ENCODE peak calls at places on chromosomes 4 and X, in eight cellular contexts. T is SK-N-SH, Y is K562, H is breast epithelium, J is HCT116, D is HL-60, C is transverse colon, M is HepG2. R is an unnamed sample. For H3K27me3, the result is how much of the 10 kb centered on the place peaks cover.

GRCh38 chrX:386768-387575 is at the start of gene PPP2R3B:
- DNase-seq in T (peak), Y (peak), H (peak), J (peak), D (peak), C (peak), M (peak), R (peak)

GRCh38 chr4:21469438-21470032 is 479.0 kb downstream of the KCNIP4 start:
- DNase-seq in T (peak), Y (no peak), H (no peak), J (no peak), D (no peak), C (no peak), M (peak), R (no peak)

GRCh38 chr4:57040510-57040909 is 61.8 kb downstream of the POLR2B start:
- DNase-seq in T (no peak), Y (no peak), H (no peak), J (no peak), D (no peak), C (no peak), M (no peak), R (no peak)

GRCh38 chrX:129637217-129638109 is 17.3 kb downstream of the APLN start:
- DNase-seq in T (peak), Y (peak), H (peak), J (peak), D (peak), C (peak), M (peak), R (peak)

GRCh38 chrX:14817559-14817958 is 55.3 kb downstream of the FANCB start:
- DNase-seq in T (no peak), Y (no peak), H (no peak), J (no peak), D (no peak), C (no peak), M (no peak), R (no peak)

GRCh38 chrX:85611926-85612325 is 232.5 kb upstream of the POF1B start:
- DNase-seq in T (peak), Y (peak), H (no peak), J (no peak), D (no peak), C (no peak), M (no peak), R (no peak)

GRCh38 chr4:77152421-77152820 is 4.6 kb upstream of the CCNG2 start:
- DNase-seq in T (no peak), Y (no peak), H (no peak), J (no peak), D (no peak), C (no peak), M (no peak), R (no peak)

GRCh38 chr4:37873383-37873782 is 17.5 kb upstream of the TBC1D1 start:
- DNase-seq in T (no peak), Y (no peak), H (no peak), J (no peak), D (no peak), C (no peak), M (peak), R (no peak)

GRCh38 chr4:62327612-62328297 is 1127.6 kb downstream of the ADGRL3 start:
- DNase-seq in T (no peak), Y (no peak), H (no peak), J (no peak), D (no peak), C (no peak), M (no peak), R (no peak)

GRCh38 chrX:139446832-139447231 is 83.7 kb upstream of the F9 start:
- DNase-seq in T (no peak), Y (no peak), H (no peak), J (no peak), D (no peak), C (no peak), M (no peak), R (no peak)

DNA sequence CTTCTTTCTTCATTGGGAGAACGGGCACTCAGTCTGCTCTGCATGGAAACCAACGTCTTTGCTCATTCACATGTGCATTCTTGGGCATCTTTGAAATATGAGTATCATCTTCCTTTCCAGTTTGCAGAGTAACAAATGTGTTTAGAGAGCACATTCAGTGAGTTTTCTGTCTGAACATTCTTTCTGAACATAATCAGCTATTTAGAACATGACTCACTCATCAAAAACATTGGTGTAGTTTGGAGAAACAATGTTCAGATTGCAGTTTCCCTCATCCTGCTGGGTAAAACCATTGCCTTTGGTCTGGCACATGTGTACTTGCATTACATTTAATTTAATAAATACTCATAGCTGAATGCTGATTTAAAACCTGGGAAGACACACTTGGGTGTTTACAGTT is 81.5 kb upstream of the F9 start:
- DNase-seq in T (no peak), Y (no peak), H (no peak), J (no peak), D (no peak), C (no peak), M (no peak), R (no peak)
- H3K27me3 ChIP-seq in T (under half), Y (under half), H (under half), J (under half), D (under half), C (under half), M (under half), R (under half)

GRCh38 chr4:96036781-96037180 is 196.9 kb downstream of the PDHA2 start:
- DNase-seq in T (no peak), Y (no peak), H (no peak), J (no peak), D (no peak), C (no peak), M (no peak), R (no peak)
- TF ChIP-seq POLR2AphosphoS5 in T (no peak), Y (no peak), H (no peak), J (no peak), D (no peak), C (no peak), M (no peak), R (no peak)

GRCh38 chr4:122691988-122692387 is 40.5 kb upstream of the BBS12 start:
- DNase-seq in T (no peak), Y (peak), H (no peak), J (no peak), D (no peak), C (no peak), M (no peak), R (no peak)

GRCh38 chr4:122686709-122687108 is 45.8 kb upstream of the BBS12 start:
- DNase-seq in T (no peak), Y (no peak), H (no peak), J (no peak), D (no peak), C (no peak), M (no peak), R (no peak)

GRCh38 chr4:122687450-122688121 is 44.9 kb upstream of the BBS12 start:
- DNase-seq in T (no peak), Y (peak), H (no peak), J (no peak), D (no peak), C (no peak), M (no peak), R (peak)

GRCh38 chr4:122689972-122690371 is 42.5 kb upstream of the BBS12 start:
- DNase-seq in T (no peak), Y (no peak), H (no peak), J (no peak), D (no peak), C (no peak), M (no peak), R (no peak)

GRCh38 chr4:122688529-122688928 is 44.0 kb upstream of the BBS12 start:
- DNase-seq in T (no peak), Y (no peak), H (no peak), J (no peak), D (no peak), C (no peak), M (no peak), R (no peak)
- H3K27me3 ChIP-seq in T (under half), Y (under half), H (under half), J (under half), D (under half), C (under half), M (under half), R (under half)

DNA sequence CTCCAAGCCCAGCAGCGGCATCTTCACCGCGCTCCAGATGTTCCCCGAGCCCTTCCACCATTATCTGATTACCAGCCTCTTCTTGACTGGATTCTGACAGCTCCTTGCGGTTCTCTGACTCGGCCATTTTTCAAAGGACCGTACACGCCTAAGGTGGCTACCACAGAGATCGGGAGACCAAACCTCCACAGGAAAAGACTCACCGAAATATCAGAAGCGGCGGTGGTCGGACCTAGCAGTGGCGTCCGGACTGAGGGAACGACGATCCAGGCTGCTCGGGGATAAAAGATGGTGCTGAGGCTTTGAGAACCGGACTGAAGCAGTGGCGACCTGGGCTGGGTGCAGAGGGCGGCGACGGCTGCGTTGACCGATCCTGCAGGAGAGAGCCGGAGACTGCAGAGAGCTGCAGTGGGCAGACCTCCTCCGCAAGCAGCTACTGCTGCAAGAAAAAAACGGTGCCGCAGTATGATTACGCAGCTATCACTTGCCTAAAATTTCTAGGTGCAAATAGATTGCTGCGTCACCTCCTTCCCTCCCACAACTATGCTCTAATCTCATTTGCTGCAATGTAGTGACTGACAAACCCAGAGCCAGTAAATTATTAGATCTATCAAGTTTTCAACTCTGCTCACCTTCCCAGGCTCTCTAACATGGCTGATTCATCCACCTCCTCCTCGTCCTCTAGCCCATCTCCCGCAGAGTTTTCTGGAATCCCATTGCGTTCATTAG is at the start of gene NAP1L2:
- DNase-seq in T (no peak), Y (no peak), H (peak), J (no peak), D (no peak), C (peak), M (no peak), R (no peak)
- TF ChIP-seq POLR2AphosphoS5 in T (no peak), Y (no peak), H (no peak), J (no peak), D (no peak), C (peak), M (no peak), R (peak)

GRCh38 chrX:112628288-112628687 is 51.5 kb downstream of the LHFPL1 start:
- DNase-seq in T (no peak), Y (no peak), H (no peak), J (no peak), D (no peak), C (no peak), M (no peak), R (no peak)

GRCh38 chrX:112631892-112632291 is 47.8 kb downstream of the LHFPL1 start:
- DNase-seq in T (no peak), Y (no peak), H (no peak), J (no peak), D (no peak), C (no peak), M (no peak), R (no peak)

GRCh38 chrX:112630187-112630586 is 49.6 kb downstream of the LHFPL1 start:
- DNase-seq in T (no peak), Y (no peak), H (no peak), J (no peak), D (no peak), C (no peak), M (no peak), R (no peak)
- H3K27me3 ChIP-seq in T (under half), Y (under half), H (half or more), J (under half), D (under half), C (under half), M (under half), R (under half)

DNA sequence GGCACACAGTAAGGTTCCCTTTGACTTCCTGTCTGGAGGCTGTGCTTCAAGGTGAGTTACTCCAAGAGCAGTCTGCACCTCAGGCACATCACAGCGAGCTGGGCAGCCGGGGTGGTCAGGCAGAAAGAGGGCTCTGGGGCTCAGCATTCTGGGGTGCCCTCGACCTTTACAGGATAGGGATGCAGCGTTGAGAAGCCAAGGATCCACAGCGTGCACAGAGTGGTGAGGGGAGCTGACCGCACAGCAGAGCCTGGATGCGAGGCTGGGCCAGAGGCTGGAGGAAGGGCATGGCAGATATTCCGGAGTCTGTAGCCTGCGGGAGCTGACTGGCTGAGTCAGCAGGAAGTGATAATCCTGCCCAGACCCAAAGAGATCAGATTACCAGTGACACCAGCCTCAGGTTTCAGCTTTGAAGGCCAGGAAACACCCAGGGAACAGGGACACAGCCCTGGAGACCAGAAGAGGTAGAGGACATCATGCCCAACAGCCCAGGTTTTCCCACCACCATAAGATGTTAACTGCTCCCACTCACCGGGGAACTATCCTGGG is 38.4 kb upstream of the PDLIM3 start:
- DNase-seq in T (peak), Y (peak), H (no peak), J (peak), D (no peak), C (no peak), M (peak), R (no peak)
- TF ChIP-seq POLR2AphosphoS5 in T (no peak), Y (no peak), H (no peak), J (peak), D (no peak), C (no peak), M (no peak), R (peak)

GRCh38 chr4:153788064-153788418 is 842 bp downstream of the SFRP2 start:
- DNase-seq in T (peak), Y (no peak), H (no peak), J (no peak), D (no peak), C (no peak), M (no peak), R (no peak)
- H3K27me3 ChIP-seq in T (half or more), Y (under half), H (half or more), J (under half), D (half or more), C (half or more), M (under half), R (under half)

GRCh38 chrX:134625315-134625718 is 33.0 kb downstream of the PLAC1 start:
- DNase-seq in T (no peak), Y (no peak), H (no peak), J (no peak), D (no peak), C (no peak), M (no peak), R (no peak)
- TF ChIP-seq POLR2AphosphoS5 in T (no peak), Y (no peak), H (no peak), J (no peak), D (no peak), C (no peak), M (no peak), R (no peak)

R was measured in esophagus muscularis mucosa.